ENCODE peak calls at places on chromosomes 2 and 18, in six cellular contexts. J is BE2C, F is Peyer's patch, P is BJ, B is colonic mucosa, Q is bronchial epithelial cell. A is an unnamed sample.

GRCh38 chr2:70942900-70943871 is 7.5 kb downstream of the ATP6V1B1 start:
- DNase-seq in B (no peak), Q (no peak), P (no peak), F (peak), J (no peak), A (peak)

GRCh38 chr2:236190674-236191073 is 22.5 kb upstream of the GBX2 start:
- DNase-seq in F (no peak), Q (no peak), B (no peak), J (no peak), P (no peak), A (no peak)

GRCh38 chr2:160974803-160975202 is 185.4 kb upstream of the TANK start:
- DNase-seq in B (no peak), P (no peak), F (no peak), Q (peak), J (no peak), A (peak)

GRCh38 chr2:268323-268722 is 3.6 kb downstream of the ACP1 start:
- DNase-seq in J (no peak), B (no peak), F (no peak), P (no peak), Q (no peak), A (no peak)

GRCh38 chr2:43356774-43357173 is 130.4 kb upstream of the ZFP36L2 start:
- DNase-seq in B (no peak), Q (no peak), F (no peak), P (peak), J (no peak), A (no peak)

GRCh38 chr2:44981714-44982108 is 27.5 kb downstream of the SIX2 start:
- DNase-seq in J (peak), Q (peak), P (no peak), B (peak), F (peak), A (peak)

GRCh38 chr18:40926679-40927078 is 1028.4 kb upstream of the PIK3C3 start:
- DNase-seq in J (no peak), Q (no peak), P (peak), F (no peak), B (no peak), A (no peak)

GRCh38 chr18:378039-378438 is 110.2 kb upstream of the THOC1 start:
- DNase-seq in P (no peak), F (no peak), Q (no peak), B (no peak), J (no peak), A (no peak)

GRCh38 chr18:24446953-24447537 is 13.4 kb upstream of the HRH4 start:
- DNase-seq in P (no peak), F (no peak), J (no peak), Q (no peak), B (no peak), A (no peak)

GRCh38 chr2:103788875-103789715 is 1027.3 kb downstream of the TMEM182 start:
- DNase-seq in P (no peak), F (no peak), B (no peak), J (no peak), Q (peak), A (no peak)

GRCh38 chr18:10923671-10924070 is 225.7 kb downstream of the PIEZO2 start:
- DNase-seq in B (no peak), P (no peak), Q (no peak), F (no peak), J (no peak), A (no peak)

GRCh38 chr18:75548353-75548752 is 120.8 kb upstream of the SMIM21 start:
- DNase-seq in P (no peak), J (no peak), Q (no peak), B (no peak), F (no peak), A (no peak)

GRCh38 chr2:206521115-206521514 is 77.8 kb downstream of the ADAM23 start:
- DNase-seq in P (no peak), J (no peak), F (no peak), Q (no peak), B (no peak), A (no peak)

GRCh38 chr2:94980406-94980805 is 45.1 kb upstream of the MAL start:
- DNase-seq in F (no peak), J (no peak), P (no peak), B (no peak), Q (no peak), A (no peak)

GRCh38 chr2:137947714-137948336 is 16.4 kb upstream of the HNMT start:
- DNase-seq in B (peak), P (no peak), F (peak), Q (peak), J (peak), A (peak)

GRCh38 chr18:46073474-46074331 is 1.6 kb upstream of the PSTPIP2 start:
- DNase-seq in Q (peak), B (peak), F (peak), P (no peak), J (peak), A (no peak)

GRCh38 chr2:215750763-215751162 is 262.6 kb downstream of the MREG start:
- DNase-seq in P (no peak), B (no peak), J (no peak), Q (no peak), F (no peak), A (no peak)

GRCh38 chr18:78814321-78814720 is 165.3 kb upstream of the SALL3 start:
- DNase-seq in F (no peak), Q (no peak), P (no peak), J (no peak), B (no peak), A (no peak)

GRCh38 chr18:69885841-69886531 is 61.7 kb downstream of the CD226 start:
- DNase-seq in B (no peak), Q (no peak), P (no peak), F (no peak), J (no peak), A (no peak)

GRCh38 chr2:161681043-161681442 is 56.8 kb downstream of the SLC4A10 start:
- DNase-seq in Q (peak), B (no peak), J (no peak), F (no peak), P (no peak), A (peak)

GRCh38 chr2:1742300-1742679 is 2.0 kb downstream of the PXDN start:
- DNase-seq in P (no peak), F (no peak), B (no peak), Q (no peak), J (no peak), A (no peak)
- H3K4me3 ChIP-seq in P (peak), F (no peak), B (peak), Q (no peak), J (no peak), A (peak)

GRCh38 chr18:49071776-49072175 is 121.0 kb upstream of the SMAD7 start:
- DNase-seq in J (no peak), B (no peak), P (no peak), Q (no peak), F (no peak), A (no peak)

GRCh38 chr18:49073431-49073830 is 122.7 kb upstream of the SMAD7 start:
- DNase-seq in P (no peak), B (no peak), J (no peak), F (no peak), Q (no peak), A (no peak)

GRCh38 chr18:49074505-49074904 is 123.7 kb upstream of the SMAD7 start:
- DNase-seq in J (no peak), F (no peak), P (no peak), Q (no peak), B (no peak), A (no peak)

GRCh38 chr18:49072524-49072934 is 121.8 kb upstream of the SMAD7 start:
- DNase-seq in P (no peak), F (no peak), B (peak), J (no peak), Q (peak), A (no peak)

GRCh38 chr18:49072940-49073339 is 122.2 kb upstream of the SMAD7 start:
- DNase-seq in Q (peak), J (no peak), P (no peak), F (no peak), B (no peak), A (no peak)
- H3K4me3 ChIP-seq in Q (no peak), J (no peak), P (no peak), F (no peak), B (no peak), A (no peak)

GRCh38 chr2:9214866-9215265 is 8.3 kb downstream of the ASAP2 start:
- DNase-seq in F (no peak), J (no peak), B (no peak), Q (no peak), P (no peak), A (no peak)

GRCh38 chr2:9213477-9214051 is 7.0 kb downstream of the ASAP2 start:
- DNase-seq in J (no peak), B (no peak), F (no peak), P (no peak), Q (no peak), A (no peak)

GRCh38 chr2:9212010-9212638 is 5.5 kb downstream of the ASAP2 start:
- DNase-seq in Q (no peak), F (no peak), B (peak), J (no peak), P (no peak), A (no peak)

GRCh38 chr2:9211496-9211895 is 4.9 kb downstream of the ASAP2 start:
- DNase-seq in F (no peak), P (no peak), Q (no peak), J (no peak), B (peak), A (no peak)

DNA sequence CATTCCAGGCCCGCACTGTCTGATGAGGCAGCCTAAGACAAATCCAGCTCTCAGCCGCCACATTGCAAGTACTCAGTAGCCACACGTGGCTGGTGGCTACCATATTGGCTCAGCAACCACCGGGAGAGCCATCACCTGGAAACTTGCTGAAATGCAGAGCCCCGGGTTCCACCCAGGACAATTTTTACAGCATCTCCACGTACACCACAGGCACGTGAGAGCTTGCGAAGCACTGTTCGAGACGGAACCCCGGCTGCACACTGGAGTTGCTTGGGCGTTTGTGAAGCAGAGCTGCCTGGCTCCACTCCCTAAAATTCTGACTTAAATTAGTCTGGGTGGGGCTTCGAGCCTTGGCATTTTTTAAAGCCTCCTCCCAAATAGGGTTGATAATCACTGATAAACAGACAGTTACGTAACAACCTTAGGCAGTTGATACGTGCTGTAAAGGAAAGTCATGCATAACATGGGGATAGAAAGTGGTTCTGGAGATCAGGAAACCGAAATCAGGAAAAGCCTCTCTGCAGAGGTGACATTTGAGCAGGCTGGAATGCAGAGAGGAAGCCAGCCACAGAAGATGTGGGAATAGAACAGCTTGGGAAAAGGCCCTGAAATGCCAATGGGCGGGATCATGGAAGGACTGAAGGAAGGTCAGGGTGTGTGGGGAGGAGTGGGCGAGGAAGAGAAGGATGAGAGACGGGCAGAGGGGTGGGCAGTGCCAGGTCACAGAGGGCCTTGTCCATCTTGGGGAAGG is 6.2 kb downstream of the ASAP2 start:
- DNase-seq in F (no peak), Q (no peak), P (no peak), J (no peak), B (peak), A (no peak)
- H3K4me3 ChIP-seq in F (no peak), Q (no peak), P (no peak), J (no peak), B (no peak), A (no peak)

GRCh38 chr2:97936199-97936598 is 59.5 kb downstream of the TMEM131 start:
- DNase-seq in B (peak), J (no peak), Q (peak), P (no peak), F (peak), A (no peak)
- H3K4me3 ChIP-seq in B (no peak), J (no peak), Q (no peak), P (no peak), F (no peak), A (no peak)

DNA sequence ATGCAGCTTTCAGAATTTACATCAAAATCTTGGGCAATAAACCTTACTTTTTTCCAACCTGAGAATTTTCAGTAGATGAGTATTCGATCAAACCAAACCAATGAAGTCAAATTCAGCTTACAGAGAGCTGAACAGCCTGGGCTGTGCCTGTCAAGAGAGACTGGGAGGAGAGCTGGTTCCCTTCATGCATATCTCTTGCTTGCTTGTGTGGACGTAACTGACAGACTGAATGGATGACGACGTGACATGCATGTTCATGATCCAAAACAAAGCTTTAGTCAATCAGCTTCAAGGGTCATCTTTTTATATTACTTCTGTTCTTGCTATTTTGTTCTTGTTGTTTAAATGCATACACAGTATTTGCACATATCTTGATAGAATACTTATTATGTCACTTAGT is 145.2 kb downstream of the GALNT3 start:
- DNase-seq in P (no peak), B (no peak), Q (no peak), J (peak), F (no peak), A (no peak)
- H3K4me3 ChIP-seq in P (no peak), B (no peak), Q (no peak), J (no peak), F (no peak), A (no peak)

DNA sequence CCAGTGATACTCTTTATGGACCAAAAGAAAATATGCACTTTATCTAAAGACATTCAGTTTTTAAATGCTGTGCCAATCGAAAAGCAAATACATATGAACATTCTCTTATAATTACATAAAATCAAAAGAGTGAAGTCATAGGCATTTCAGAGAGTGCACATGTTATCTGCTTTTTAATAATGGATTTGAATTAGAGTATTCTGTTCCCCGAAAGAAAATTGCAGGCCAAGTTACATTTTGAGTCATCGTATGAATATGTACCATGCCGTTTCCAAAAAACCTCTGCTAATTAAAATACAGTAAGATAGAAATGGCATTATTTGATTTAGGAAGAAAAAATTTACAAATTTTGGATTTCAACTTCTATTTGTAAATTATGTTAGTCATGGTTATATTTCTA is 565.7 kb downstream of the ZEB2 start:
- DNase-seq in B (no peak), P (no peak), Q (no peak), J (no peak), F (no peak), A (no peak)
- H3K4me3 ChIP-seq in B (no peak), P (no peak), Q (no peak), J (no peak), F (no peak), A (no peak)

GRCh38 chr18:55320399-55321255 is 267.4 kb downstream of the TCF4 start:
- DNase-seq in Q (no peak), J (no peak), P (no peak), F (no peak), B (no peak), A (no peak)
- H3K4me3 ChIP-seq in Q (no peak), J (peak), P (peak), F (peak), B (peak), A (peak)

GRCh38 chr2:147273106-147273505 is 571.7 kb upstream of the ACVR2A start:
- DNase-seq in B (no peak), F (no peak), J (no peak), Q (peak), P (no peak), A (no peak)

GRCh38 chr2:147275943-147276342 is 568.9 kb upstream of the ACVR2A start:
- DNase-seq in J (no peak), F (no peak), P (no peak), B (no peak), Q (no peak), A (no peak)

GRCh38 chr2:147273628-147274027 is 571.2 kb upstream of the ACVR2A start:
- DNase-seq in B (no peak), F (no peak), Q (peak), P (no peak), J (no peak), A (no peak)
- H3K4me3 ChIP-seq in B (no peak), F (no peak), Q (no peak), P (no peak), J (no peak), A (no peak)

DNA sequence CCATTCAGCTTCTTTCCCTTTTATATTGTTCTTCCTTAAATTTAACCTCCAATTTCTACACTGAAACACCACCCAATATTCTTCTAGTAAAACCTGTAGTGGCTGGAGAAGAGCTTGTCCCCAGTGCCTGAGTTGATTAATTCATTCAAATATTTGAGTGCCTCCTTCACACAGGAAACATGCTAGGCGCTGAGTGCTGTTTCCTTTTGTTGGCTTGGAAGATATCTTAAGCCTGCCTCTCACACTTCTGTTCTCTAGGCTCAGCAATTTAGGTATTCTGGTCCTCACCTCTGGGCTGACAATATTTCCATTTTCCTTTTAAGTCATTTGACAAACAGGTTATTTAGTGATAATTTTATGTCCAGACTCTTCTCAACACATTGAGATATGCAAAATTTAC is 185.4 kb downstream of the SETBP1 start:
- DNase-seq in B (no peak), P (no peak), F (no peak), J (no peak), Q (no peak), A (no peak)
- H3K4me3 ChIP-seq in B (no peak), P (no peak), F (no peak), J (no peak), Q (no peak), A (no peak)

A was measured in skeletal muscle cell.